ENCODE peak calls at places on chromosomes 5 and 9, in five cellular contexts. E is H1, X is tibial nerve, Q is stomach, W is A549. R is an unnamed sample.

GRCh38 chr5:66207800-66208561 is 63.9 kb downstream of the SREK1 start:
- DNase-seq in E (no peak), X (no peak), Q (no peak), W (no peak), R (no peak)

GRCh38 chr9:131739988-131740648 is at the start of gene RAPGEF1:
- DNase-seq in E (no peak), X (no peak), Q (peak), W (no peak), R (no peak)

GRCh38 chr5:52043543-52043942 is 660.3 kb downstream of the ISL1 start:
- DNase-seq in E (no peak), X (no peak), Q (no peak), W (no peak), R (no peak)

GRCh38 chr5:106759581-106759980 is 911.2 kb downstream of the EFNA5 start:
- DNase-seq in E (no peak), X (no peak), Q (peak), W (no peak), R (no peak)

GRCh38 chr9:15104826-15105420 is 194.7 kb upstream of the FREM1 start:
- DNase-seq in E (no peak), X (no peak), Q (no peak), W (peak), R (no peak)

GRCh38 chr9:27572036-27572435 is 1.2 kb downstream of the C9orf72 start:
- DNase-seq in E (no peak), X (no peak), Q (no peak), W (no peak), R (no peak)

GRCh38 chr9:69173891-69174644 is at the start of gene TJP2:
- DNase-seq in E (no peak), X (peak), Q (peak), W (no peak), R (no peak)

GRCh38 chr5:120808606-120809005 is 344.5 kb downstream of the PRR16 start:
- DNase-seq in E (no peak), X (no peak), Q (no peak), W (no peak), R (no peak)

GRCh38 chr5:14109041-14109747 is 33.9 kb upstream of the TRIO start:
- DNase-seq in E (no peak), X (no peak), Q (peak), W (no peak), R (no peak)

GRCh38 chr5:81524015-81524414 is 130.1 kb upstream of the ACOT12 start:
- DNase-seq in E (no peak), X (no peak), Q (no peak), W (no peak), R (no peak)

GRCh38 chr5:82274343-82275266 is 3.5 kb downstream of the RPS23 start:
- DNase-seq in E (no peak), X (no peak), Q (no peak), W (no peak), R (no peak)

GRCh38 chr5:174292348-174292747 is 246.8 kb downstream of the NSG2 start:
- DNase-seq in E (no peak), X (no peak), Q (no peak), W (no peak), R (peak)

GRCh38 chr5:139787568-139788293 is 7.9 kb upstream of the PSD2 start:
- DNase-seq in E (no peak), X (peak), Q (peak), W (peak), R (peak)

GRCh38 chr5:154467655-154468354 is 10.2 kb downstream of the HAND1 start:
- DNase-seq in E (no peak), X (peak), Q (peak), W (peak), R (peak)

GRCh38 chr5:135505973-135506372 is 29.8 kb downstream of the NEUROG1 start:
- DNase-seq in E (no peak), X (no peak), Q (no peak), W (no peak), R (no peak)

GRCh38 chr5:15694694-15695093 is 194.7 kb downstream of the FBXL7 start:
- DNase-seq in E (no peak), X (no peak), Q (no peak), W (no peak), R (no peak)
- TF ChIP-seq EP300 in E (no peak), X (no peak), Q (no peak), W (no peak), R (no peak)

DNA sequence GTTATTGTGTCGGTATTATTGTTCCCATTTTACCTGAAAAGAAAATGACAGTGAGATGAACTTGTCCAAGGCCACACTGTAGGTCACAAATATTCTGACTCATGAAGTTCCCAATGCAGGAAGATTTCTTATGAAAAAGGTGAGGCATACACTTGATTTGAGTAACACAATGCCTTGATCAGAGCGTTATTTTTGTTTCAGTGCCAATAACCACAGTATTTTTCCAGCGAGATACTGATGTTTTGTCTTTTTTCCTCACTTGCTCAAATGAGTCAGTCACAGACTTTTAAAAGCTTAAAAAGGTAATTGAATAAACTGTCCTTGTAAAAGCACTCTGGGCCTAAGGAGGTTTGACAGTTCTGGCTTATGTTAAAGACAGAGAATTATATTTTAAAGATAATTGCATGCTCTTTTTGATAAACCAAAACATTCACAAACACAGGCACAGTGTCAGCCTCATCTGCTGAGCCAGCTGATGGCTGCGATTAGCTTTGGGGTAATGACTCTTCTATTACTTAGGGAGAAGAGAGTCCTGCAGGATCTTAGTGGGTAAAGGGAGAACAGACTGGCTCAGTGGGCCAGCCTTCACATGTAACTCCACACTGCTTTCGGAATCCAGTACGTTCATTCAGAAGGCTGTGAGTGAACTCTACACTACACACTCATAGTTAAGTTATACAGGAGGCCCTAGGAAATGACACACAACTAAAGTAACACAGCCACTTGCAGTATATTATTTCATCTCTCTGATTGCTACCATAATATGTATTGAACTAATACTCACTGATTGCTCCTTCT is 165.5 kb upstream of the CD180 start:
- DNase-seq in E (no peak), X (no peak), Q (no peak), W (no peak), R (no peak)
- TF ChIP-seq EP300 in E (no peak), X (no peak), Q (no peak), W (no peak), R (no peak)

GRCh38 chr9:20023237-20023928 is 234.5 kb upstream of the SLC24A2 start:
- DNase-seq in E (no peak), X (no peak), Q (no peak), W (no peak), R (no peak)
- TF ChIP-seq EP300 in E (no peak), X (no peak), Q (no peak), W (no peak), R (no peak)

GRCh38 chr9:94821098-94821930 is 94.8 kb downstream of the AOPEP start:
- DNase-seq in E (no peak), X (no peak), Q (no peak), W (no peak), R (peak)

GRCh38 chr9:94817291-94818195 is 91.0 kb downstream of the AOPEP start:
- DNase-seq in E (no peak), X (no peak), Q (no peak), W (no peak), R (peak)

GRCh38 chr9:94813379-94813778 is 86.9 kb downstream of the AOPEP start:
- DNase-seq in E (no peak), X (no peak), Q (no peak), W (no peak), R (no peak)

GRCh38 chr9:94819161-94819677 is 92.7 kb downstream of the AOPEP start:
- DNase-seq in E (no peak), X (no peak), Q (peak), W (no peak), R (peak)

DNA sequence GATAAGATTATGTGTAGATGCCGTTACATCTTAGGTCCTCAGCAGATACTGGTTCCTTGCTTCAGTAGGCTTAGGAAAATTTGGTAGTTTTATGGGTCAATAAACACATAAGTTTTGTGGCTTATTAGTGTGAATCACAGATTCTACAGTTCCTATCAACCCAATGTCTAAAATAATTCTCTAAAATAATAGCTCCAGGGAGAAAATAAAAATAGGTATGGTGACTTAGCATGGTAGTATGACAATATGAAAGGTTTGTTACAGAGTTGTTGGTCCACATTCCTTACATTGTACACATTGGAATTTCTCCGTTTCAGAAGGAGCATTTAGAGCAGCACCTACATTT is 91.7 kb downstream of the AOPEP start:
- DNase-seq in E (no peak), X (no peak), Q (no peak), W (no peak), R (no peak)
- TF ChIP-seq EP300 in E (no peak), X (no peak), Q (no peak), W (no peak), R (no peak)

GRCh38 chr9:76441551-76442322 is 17.2 kb upstream of the GCNT1 start:
- DNase-seq in E (no peak), X (no peak), Q (no peak), W (no peak), R (no peak)
- TF ChIP-seq EP300 in E (no peak), X (no peak), Q (no peak), W (no peak), R (no peak)

DNA sequence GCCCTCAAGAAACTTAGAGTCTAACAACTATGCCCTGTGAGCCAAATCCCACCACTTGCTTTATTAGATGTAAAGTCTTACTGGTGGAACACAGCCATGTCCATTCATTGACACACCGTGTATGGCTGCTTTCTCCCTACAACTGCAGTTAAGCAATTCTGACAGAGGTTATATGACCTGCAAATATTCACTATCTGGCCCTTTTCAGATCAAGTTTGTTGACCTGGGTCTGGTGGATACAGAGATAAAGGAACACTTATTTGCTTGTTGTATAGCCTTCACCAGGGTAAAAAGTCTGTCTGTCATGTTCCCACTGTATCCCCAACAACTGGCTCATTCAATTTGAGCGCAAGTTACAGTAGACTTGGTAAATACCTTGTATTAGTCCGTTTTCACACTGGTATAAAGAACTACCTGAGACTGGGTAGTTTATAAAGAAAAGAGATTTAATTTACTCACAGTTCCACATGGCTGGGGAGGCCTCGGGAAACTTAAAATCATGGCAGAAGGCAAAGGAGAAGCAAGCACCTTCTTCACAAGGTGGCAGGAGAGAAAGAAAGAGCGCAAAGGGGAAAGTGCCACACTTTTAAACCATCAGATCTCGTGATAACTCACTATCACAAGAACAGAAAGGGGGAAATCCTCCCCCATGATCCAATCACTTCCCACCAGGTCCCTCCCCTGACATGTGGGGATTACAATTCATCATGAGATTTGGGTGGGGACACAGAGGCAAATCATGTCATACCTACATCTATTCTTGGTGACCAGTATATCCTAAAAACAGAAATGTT is 27.9 kb downstream of the DEPDC1B start:
- DNase-seq in E (no peak), X (no peak), Q (no peak), W (no peak), R (no peak)
- TF ChIP-seq EP300 in E (no peak), X (no peak), Q (no peak), W (no peak), R (no peak)

R was measured in esophagus muscularis mucosa.